ENCODE peak calls at places on chromosomes 4 and X, in eight cellular contexts. Z is PC-3; P is SK-N-SH; M is tibial nerve; A is CD8-positive, alpha-beta memory T cell; F is HCT116; S is colonic mucosa; O is iPS DF 6.9. I is an unnamed sample. For H3K4me1, the result is how much of the 10 kb centered on the place peaks cover.

GRCh38 chr4:128863314-128864075 is 54.0 kb downstream of the JADE1 start:
- DNase-seq in A (peak), P (peak), F (peak), O (peak), M (peak), S (peak), Z (peak), I (peak)

GRCh38 chr4:85084371-85085170 is 118.1 kb upstream of the WDFY3 start:
- DNase-seq in O (peak), M (no peak), Z (peak), P (peak), S (peak), F (peak), A (no peak), I (no peak)

GRCh38 chr4:83821493-83821892 is 285.6 kb downstream of the GPAT3 start:
- DNase-seq in F (no peak), S (no peak), M (no peak), Z (no peak), A (no peak), O (no peak), P (no peak), I (no peak)

GRCh38 chr4:162323919-162324318 is 160.1 kb upstream of the FSTL5 start:
- DNase-seq in A (no peak), F (no peak), S (no peak), P (no peak), Z (no peak), O (no peak), M (no peak), I (no peak)

GRCh38 chr4:49032440-49033161 is 46.5 kb downstream of the CWH43 start:
- DNase-seq in A (no peak), P (peak), M (no peak), Z (peak), O (no peak), F (peak), S (peak), I (no peak)

GRCh38 chr4:39526283-39526682 is 956 bp downstream of the UGDH start:
- DNase-seq in F (no peak), P (peak), A (no peak), Z (peak), O (no peak), S (no peak), M (no peak), I (no peak)

GRCh38 chr4:184962125-184962638 is 56.1 kb upstream of the HELT start:
- DNase-seq in O (no peak), Z (no peak), S (no peak), M (no peak), F (no peak), P (no peak), A (no peak), I (no peak)

GRCh38 chrX:118182050-118182449 is 65.4 kb upstream of the KLHL13 start:
- DNase-seq in F (no peak), A (no peak), O (no peak), S (no peak), M (no peak), Z (no peak), P (no peak), I (no peak)

GRCh38 chr4:164621886-164622521 is 131.9 kb upstream of the SMIM31 start:
- DNase-seq in F (no peak), M (no peak), S (no peak), P (no peak), O (no peak), A (no peak), Z (peak), I (no peak)

GRCh38 chrX:23765449-23765848 is 17.5 kb upstream of the SAT1 start:
- DNase-seq in Z (peak), S (no peak), O (no peak), M (no peak), A (no peak), P (no peak), F (no peak), I (no peak)

GRCh38 chrX:14073561-14073960 is 43.9 kb upstream of the GEMIN8 start:
- DNase-seq in M (no peak), A (no peak), Z (no peak), S (no peak), P (no peak), F (no peak), O (no peak), I (no peak)

GRCh38 chr4:25484243-25484721 is 107.2 kb downstream of the ANAPC4 start:
- DNase-seq in M (no peak), O (no peak), A (no peak), F (no peak), P (no peak), Z (no peak), S (no peak), I (no peak)

GRCh38 chr4:3405176-3405575 is 36.6 kb upstream of the HGFAC start:
- DNase-seq in O (no peak), F (no peak), M (no peak), A (no peak), P (no peak), S (no peak), Z (no peak), I (no peak)

GRCh38 chr4:138181288-138181687 is 60.9 kb downstream of the SLC7A11 start:
- DNase-seq in F (no peak), P (no peak), S (no peak), Z (no peak), A (no peak), M (no peak), O (no peak), I (no peak)

GRCh38 chrX:21725916-21726315 is 32.0 kb downstream of the SMPX start:
- DNase-seq in O (no peak), Z (no peak), F (no peak), P (no peak), A (no peak), M (no peak), S (no peak), I (no peak)

GRCh38 chr4:8705161-8706145 is 112.9 kb downstream of the CPZ start:
- DNase-seq in M (peak), S (no peak), Z (no peak), O (no peak), P (no peak), A (no peak), F (no peak), I (peak)

GRCh38 chr4:159390648-159391047 is 287.8 kb downstream of the RAPGEF2 start:
- DNase-seq in M (no peak), F (peak), S (no peak), P (no peak), Z (peak), O (no peak), A (no peak), I (no peak)

GRCh38 chrX:11968470-11968869 is 169.8 kb upstream of the FRMPD4 start:
- DNase-seq in F (no peak), A (no peak), Z (peak), P (no peak), M (no peak), O (no peak), S (no peak), I (no peak)

GRCh38 chr4:52635130-52635529 is 24.0 kb downstream of the USP46 start:
- DNase-seq in F (no peak), O (no peak), Z (no peak), P (no peak), M (no peak), S (no peak), A (no peak), I (no peak)

GRCh38 chrX:134949271-134949670 is 41.5 kb upstream of the SMIM10 start:
- DNase-seq in A (no peak), Z (peak), F (peak), S (no peak), O (no peak), M (no peak), P (no peak), I (no peak)

GRCh38 chr4:14196141-14196540 is 568.6 kb upstream of the BOD1L1 start:
- DNase-seq in P (no peak), O (peak), F (no peak), S (peak), Z (peak), A (no peak), M (no peak), I (peak)

GRCh38 chr4:5660185-5660584 is 48.2 kb downstream of the EVC2 start:
- DNase-seq in A (no peak), Z (peak), P (no peak), F (no peak), M (no peak), O (no peak), S (no peak), I (no peak)

GRCh38 chr4:17111959-17112659 is 213.7 kb upstream of the LDB2 start:
- DNase-seq in M (no peak), F (no peak), P (peak), A (no peak), S (no peak), Z (no peak), O (peak), I (no peak)

GRCh38 chr4:27145556-27145955 is 284.9 kb downstream of the STIM2 start:
- DNase-seq in M (no peak), F (no peak), O (no peak), A (no peak), Z (no peak), P (no peak), S (no peak), I (no peak)

GRCh38 chr4:76712564-76712963 is 185.4 kb downstream of the SOWAHB start:
- DNase-seq in A (no peak), Z (peak), P (no peak), M (no peak), S (no peak), F (no peak), O (no peak), I (no peak)

GRCh38 chr4:42302348-42302747 is 94.9 kb upstream of the SHISA3 start:
- DNase-seq in S (peak), F (peak), O (peak), M (no peak), A (no peak), Z (peak), P (peak), I (no peak)

GRCh38 chr4:40056722-40057539 is at the start of gene N4BP2:
- DNase-seq in Z (peak), P (peak), O (no peak), M (peak), A (peak), S (peak), F (peak), I (peak)

GRCh38 chrX:12804655-12805054 is 13.4 kb downstream of the PRPS2 start:
- DNase-seq in F (no peak), O (no peak), S (peak), Z (peak), M (no peak), P (no peak), A (no peak), I (no peak)

GRCh38 chr4:57614533-57614932 is 504.3 kb upstream of the IGFBP7 start:
- DNase-seq in M (no peak), P (no peak), F (no peak), S (no peak), A (no peak), O (no peak), Z (no peak), I (no peak)

GRCh38 chr4:98467627-98468072 is 190.8 kb downstream of the TSPAN5 start:
- DNase-seq in P (peak), M (peak), F (peak), A (peak), S (peak), O (peak), Z (peak), I (peak)

GRCh38 chr4:98470366-98470765 is 188.0 kb downstream of the TSPAN5 start:
- DNase-seq in M (no peak), F (no peak), P (no peak), Z (no peak), O (no peak), A (no peak), S (no peak), I (no peak)

GRCh38 chr4:98466868-98467599 is 191.4 kb downstream of the TSPAN5 start:
- DNase-seq in A (no peak), Z (peak), O (no peak), S (no peak), M (no peak), F (no peak), P (no peak), I (no peak)

GRCh38 chr4:98469776-98470175 is 188.6 kb downstream of the TSPAN5 start:
- DNase-seq in P (no peak), S (no peak), A (no peak), M (no peak), O (no peak), Z (no peak), F (no peak), I (no peak)

GRCh38 chr4:98468744-98469143 is 189.7 kb downstream of the TSPAN5 start:
- DNase-seq in S (no peak), P (no peak), O (no peak), Z (no peak), A (no peak), F (no peak), M (no peak), I (no peak)
- H3K4me3 ChIP-seq in S (no peak), P (no peak), O (no peak), Z (no peak), A (no peak), F (no peak), M (no peak), I (no peak)

GRCh38 chrX:154730271-154730883 is 20.5 kb downstream of the GAB3 start:
- DNase-seq in P (no peak), A (no peak), F (no peak), O (no peak), S (no peak), Z (peak), M (no peak), I (peak)
- H3K4me1 ChIP-seq in P (under half), A (half or more), F (under half), O (under half), S (under half), Z (half or more), M (under half), I (half or more)

DNA sequence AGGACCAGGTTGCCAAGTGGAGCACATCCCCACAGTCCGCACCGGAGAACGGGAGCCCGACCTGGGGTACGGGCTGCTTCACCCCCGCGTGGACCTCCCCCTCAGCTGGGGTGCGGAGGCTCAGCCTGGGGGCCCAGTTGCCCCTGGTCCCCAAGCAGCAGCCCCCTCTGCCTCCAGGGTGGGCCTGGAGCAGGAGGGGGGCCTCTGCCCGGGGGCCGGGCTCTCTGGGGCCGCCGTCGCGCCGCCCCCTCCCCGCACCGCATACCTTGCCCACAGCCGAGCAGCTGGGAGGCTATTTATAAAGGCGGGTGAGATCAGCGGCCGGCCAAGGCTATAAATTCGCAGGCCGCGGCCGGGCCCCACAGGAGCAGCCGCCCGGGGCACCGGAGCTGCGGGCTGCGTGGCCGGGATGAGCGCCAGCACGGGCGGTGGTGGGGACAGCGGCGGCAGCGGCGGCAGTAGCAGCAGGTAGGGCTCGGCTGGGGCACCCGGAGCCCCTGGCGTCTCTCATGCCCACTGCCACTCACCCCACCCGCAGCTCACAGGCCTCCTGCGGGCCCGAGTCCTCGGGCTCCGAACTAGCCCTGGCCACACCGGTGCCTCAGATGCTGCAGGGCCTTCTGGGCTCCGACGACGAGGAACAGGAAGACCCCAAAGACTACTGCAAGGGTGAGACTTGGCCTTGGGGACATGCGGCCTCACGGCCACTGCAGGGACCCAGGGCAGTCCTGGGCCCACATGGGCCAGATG is at the start of gene SRPK3:
- DNase-seq in O (no peak), M (no peak), S (no peak), Z (no peak), P (no peak), F (no peak), A (no peak), I (no peak)
- H3K4me3 ChIP-seq in O (no peak), M (no peak), S (no peak), Z (no peak), P (no peak), F (no peak), A (no peak), I (no peak)

GRCh38 chr4:186703510-186703909 is 20.1 kb downstream of the FAT1 start:
- DNase-seq in M (no peak), O (no peak), F (no peak), S (no peak), Z (no peak), P (no peak), A (no peak), I (no peak)

GRCh38 chr4:186702940-186703339 is 20.7 kb downstream of the FAT1 start:
- DNase-seq in S (no peak), Z (no peak), A (no peak), P (no peak), O (no peak), M (no peak), F (no peak), I (no peak)

GRCh38 chr4:186701273-186701672 is 22.4 kb downstream of the FAT1 start:
- DNase-seq in O (no peak), Z (no peak), P (no peak), F (no peak), M (peak), A (no peak), S (no peak), I (no peak)

GRCh38 chr4:186701788-186702187 is 21.9 kb downstream of the FAT1 start:
- DNase-seq in A (no peak), Z (no peak), M (no peak), O (no peak), P (no peak), S (no peak), F (no peak), I (no peak)

GRCh38 chr4:186702297-186702696 is 21.4 kb downstream of the FAT1 start:
- DNase-seq in S (no peak), M (no peak), O (no peak), P (no peak), F (no peak), A (no peak), Z (no peak), I (no peak)
- H3K4me1 ChIP-seq in S (under half), M (under half), O (under half), P (under half), F (half or more), A (under half), Z (under half), I (under half)

I was measured in lower lobe of right lung.